ENCODE peak calls at places on chromosomes 2 and 18, in four cellular contexts. S, A, X and W are unnamed samples.

GRCh38 chr2:227146456-227146855 is 17.5 kb downstream of the COL4A4 start:
- DNase-seq in S (no peak), A (no peak), X (no peak), W (no peak)

GRCh38 chr2:117835990-117836760 is 21.7 kb downstream of the DDX18 start:
- DNase-seq in A (peak; percentile 54), S (no peak), X (peak; percentile 89), W (peak; percentile 79)

GRCh38 chr18:59383831-59384230 is 24.8 kb upstream of the LMAN1 start:
- DNase-seq in A (no peak), S (no peak), X (no peak), W (no peak)

GRCh38 chr18:55419132-55419938 is 168.7 kb downstream of the TCF4 start:
- DNase-seq in A (no peak), S (no peak), X (no peak), W (no peak)

GRCh38 chr18:8121942-8122480 is 487.2 kb upstream of the RAB12 start:
- DNase-seq in A (no peak), X (no peak), S (no peak), W (peak; percentile 15)

GRCh38 chr18:66553824-66554223 is 50.1 kb downstream of the CDH19 start:
- DNase-seq in S (no peak), A (no peak), X (no peak), W (no peak)

GRCh38 chr18:49613741-49614151 is 51.9 kb downstream of the LIPG start:
- DNase-seq in A (no peak), S (no peak), X (no peak), W (no peak)

GRCh38 chr18:25352629-25353005 is 651 bp upstream of the ZNF521 start:
- DNase-seq in S (no peak), X (no peak), A (no peak), W (no peak)

GRCh38 chr18:3923750-3924149 is 473.8 kb downstream of the TGIF1 start:
- DNase-seq in A (no peak), X (no peak), S (no peak), W (no peak)

GRCh38 chr2:127810156-127810636 is 775 bp downstream of the WDR33 start:
- DNase-seq in X (no peak), A (no peak), S (no peak), W (no peak)

DNA sequence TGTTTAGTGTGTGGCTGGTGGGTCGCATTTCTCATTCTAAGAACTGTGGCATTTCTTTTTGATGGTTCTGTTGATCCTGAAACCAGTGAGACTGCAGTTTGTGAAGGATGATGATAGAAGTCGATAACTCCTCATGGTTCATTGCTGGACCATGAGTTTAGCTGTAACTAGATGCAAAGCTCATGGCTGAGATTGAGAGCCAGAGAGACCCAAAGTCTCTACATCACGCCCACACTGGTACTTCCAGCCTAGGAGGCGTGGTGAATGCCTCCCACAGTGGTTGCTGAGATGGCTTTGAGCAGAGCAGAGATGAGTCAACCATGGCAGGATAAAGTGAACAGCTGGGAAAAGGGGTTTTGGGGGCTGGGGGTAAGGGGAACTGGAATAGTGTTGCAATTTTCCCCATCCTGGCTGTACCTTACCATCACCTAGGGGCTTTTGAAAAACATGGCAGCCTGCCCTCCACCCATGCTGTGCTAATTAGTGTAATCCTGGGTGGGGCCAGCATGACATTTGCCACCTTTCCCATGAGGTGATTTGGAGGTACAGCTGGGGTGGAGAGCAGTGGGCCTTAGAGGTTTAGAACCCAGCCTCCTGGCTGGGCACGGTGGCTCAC is 24.1 kb downstream of the INPP4A start:
- DNase-seq in X (no peak), A (no peak), S (peak; percentile 81), W (no peak)
- H3K4me1 ChIP-seq in X (peaks cover 15% of the 10 kb centered on the region), A (peaks cover 38% of the 10 kb centered on the region), S (peaks cover 89% of the 10 kb centered on the region), W (peaks cover 5% of the 10 kb centered on the region)

DNA sequence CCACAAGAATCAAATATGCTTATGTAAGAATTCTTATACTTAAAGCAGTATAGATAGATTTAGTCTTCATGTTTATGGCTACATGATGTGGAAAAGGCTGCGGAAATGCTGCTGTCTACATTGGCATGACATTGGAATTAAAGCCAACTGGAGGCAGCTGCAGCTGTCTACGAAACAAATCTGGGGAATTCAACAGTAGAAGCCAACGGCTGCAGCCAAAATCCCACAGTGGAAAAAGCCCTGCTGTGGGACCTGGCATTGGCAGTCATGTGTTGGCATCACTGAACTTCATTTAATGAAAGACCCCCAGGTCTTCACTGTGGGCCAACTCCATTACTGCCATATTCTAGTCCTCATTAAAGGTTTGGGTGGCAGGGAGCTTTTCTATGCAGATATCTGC is 223.6 kb downstream of the SLC8A1 start:
- DNase-seq in A (no peak), S (no peak), X (no peak), W (no peak)
- TF ChIP-seq YY1 in A (no peak), S (no peak), X (no peak), W (no peak)

GRCh38 chr2:240814280-240814679 is 5.7 kb downstream of the KIF1A start:
- DNase-seq in A (no peak), S (no peak), X (no peak), W (no peak)

GRCh38 chr2:240812301-240812680 is 7.7 kb downstream of the KIF1A start:
- DNase-seq in X (no peak), S (no peak), A (no peak), W (no peak)

GRCh38 chr2:240813231-240813921 is 6.6 kb downstream of the KIF1A start:
- DNase-seq in S (no peak), A (no peak), X (no peak), W (no peak)

GRCh38 chr2:240811346-240812300 is 8.4 kb downstream of the KIF1A start:
- DNase-seq in A (no peak), X (no peak), S (no peak), W (no peak)

DNA sequence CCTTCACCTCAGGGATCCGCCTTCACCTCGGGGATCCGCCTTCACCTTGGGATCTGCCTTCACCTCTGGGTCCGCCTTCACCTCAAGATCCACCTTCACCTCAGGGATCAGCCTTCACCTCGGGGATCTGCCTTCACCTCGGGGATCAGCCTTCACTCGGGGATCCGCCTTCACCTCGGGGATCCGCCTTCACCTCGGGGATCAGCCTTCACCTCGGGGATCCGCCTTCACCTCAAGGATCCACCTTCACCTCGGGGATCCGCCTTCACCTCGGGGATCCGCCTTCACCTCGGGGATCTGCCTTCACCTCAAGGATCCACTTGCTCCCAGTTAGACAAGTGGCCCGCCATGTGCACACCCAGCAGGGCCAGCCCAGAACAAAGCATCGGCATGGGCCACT is 7.3 kb downstream of the KIF1A start:
- DNase-seq in A (no peak), X (no peak), S (no peak), W (no peak)
- TF ChIP-seq SUZ12 in A (no peak), X (no peak), S (no peak), W (no peak)

GRCh38 chr2:42049411-42050349 is 1.9 kb downstream of the PKDCC start:
- DNase-seq in X (no peak), A (no peak), S (no peak), W (no peak)
- H3K4me1 ChIP-seq in X (peaks cover 16% of the 10 kb centered on the region), A (peaks cover 87% of the 10 kb centered on the region), S (no peaks in the 10 kb centered on the region), W (peaks cover 35% of the 10 kb centered on the region)